ENCODE peak calls at places on chromosomes 16 and 17, in nine cellular contexts. One of them, this sample, is unnamed.

GRCh38 chr17:64418506-64419339 is 28.1 kb upstream of the PECAM1 start:
- DNase-seq in PC-9: no peak
- DNase-seq in fibroblast of villous mesenchyme: peak
- DNase-seq in vagina: no peak
- DNase-seq in AG09309: peak
- DNase-seq in left lung: no peak
- DNase-seq in choroid plexus epithelial cell: peak
- DNase-seq in kidney epithelial cell: no peak
- DNase-seq in body of pancreas: no peak
- DNase-seq in this sample: peak

GRCh38 chr17:57256708-57257112 is 387 bp downstream of the MSI2 start:
- DNase-seq in PC-9: no peak
- DNase-seq in fibroblast of villous mesenchyme: peak
- DNase-seq in vagina: no peak
- DNase-seq in AG09309: no peak
- DNase-seq in left lung: no peak
- DNase-seq in choroid plexus epithelial cell: peak
- DNase-seq in kidney epithelial cell: no peak
- DNase-seq in body of pancreas: peak
- DNase-seq in this sample: peak

GRCh38 chr16:30896203-30896889 is at the start of gene CTF1:
- DNase-seq in PC-9: peak
- DNase-seq in fibroblast of villous mesenchyme: peak
- DNase-seq in vagina: no peak
- DNase-seq in AG09309: peak
- DNase-seq in left lung: peak
- DNase-seq in choroid plexus epithelial cell: peak
- DNase-seq in kidney epithelial cell: no peak
- DNase-seq in body of pancreas: peak
- DNase-seq in this sample: peak

GRCh38 chr16:14448874-14449273 is 181.2 kb downstream of the PARN start:
- DNase-seq in PC-9: no peak
- DNase-seq in fibroblast of villous mesenchyme: no peak
- DNase-seq in vagina: no peak
- DNase-seq in AG09309: no peak
- DNase-seq in left lung: no peak
- DNase-seq in choroid plexus epithelial cell: no peak
- DNase-seq in kidney epithelial cell: no peak
- DNase-seq in body of pancreas: no peak
- DNase-seq in this sample: no peak

GRCh38 chr16:48435319-48435682 is 50.1 kb upstream of the SIAH1 start:
- DNase-seq in PC-9: no peak
- DNase-seq in fibroblast of villous mesenchyme: no peak
- DNase-seq in vagina: no peak
- DNase-seq in AG09309: no peak
- DNase-seq in left lung: no peak
- DNase-seq in choroid plexus epithelial cell: no peak
- DNase-seq in kidney epithelial cell: no peak
- DNase-seq in body of pancreas: no peak
- DNase-seq in this sample: no peak

GRCh38 chr16:50861926-50862325 is 120.0 kb downstream of the CYLD start:
- DNase-seq in PC-9: peak
- DNase-seq in fibroblast of villous mesenchyme: peak
- DNase-seq in vagina: no peak
- DNase-seq in AG09309: no peak
- DNase-seq in left lung: no peak
- DNase-seq in choroid plexus epithelial cell: peak
- DNase-seq in kidney epithelial cell: peak
- DNase-seq in body of pancreas: no peak
- DNase-seq in this sample: peak

GRCh38 chr17:51707216-51707615 is 446.9 kb downstream of the UTP18 start:
- DNase-seq in PC-9: peak
- DNase-seq in fibroblast of villous mesenchyme: no peak
- DNase-seq in vagina: no peak
- DNase-seq in AG09309: no peak
- DNase-seq in left lung: no peak
- DNase-seq in choroid plexus epithelial cell: no peak
- DNase-seq in kidney epithelial cell: no peak
- DNase-seq in body of pancreas: no peak
- DNase-seq in this sample: peak

GRCh38 chr16:89289428-89290395 is 72.2 kb downstream of the ZNF778 start:
- DNase-seq in PC-9: peak
- DNase-seq in fibroblast of villous mesenchyme: peak
- DNase-seq in vagina: no peak
- DNase-seq in AG09309: no peak
- DNase-seq in left lung: peak
- DNase-seq in choroid plexus epithelial cell: peak
- DNase-seq in kidney epithelial cell: peak
- DNase-seq in body of pancreas: peak
- DNase-seq in this sample: peak

GRCh38 chr17:64683791-64684190 is 21.7 kb upstream of the SMURF2 start:
- DNase-seq in PC-9: no peak
- DNase-seq in fibroblast of villous mesenchyme: no peak
- DNase-seq in vagina: no peak
- DNase-seq in AG09309: no peak
- DNase-seq in left lung: no peak
- DNase-seq in choroid plexus epithelial cell: peak
- DNase-seq in kidney epithelial cell: no peak
- DNase-seq in body of pancreas: no peak
- DNase-seq in this sample: no peak

GRCh38 chr17:81412490-81413093 is 17.3 kb downstream of the BAHCC1 start:
- DNase-seq in PC-9: no peak
- DNase-seq in fibroblast of villous mesenchyme: peak
- DNase-seq in vagina: no peak
- DNase-seq in AG09309: no peak
- DNase-seq in left lung: no peak
- DNase-seq in choroid plexus epithelial cell: peak
- DNase-seq in kidney epithelial cell: peak
- DNase-seq in body of pancreas: peak
- DNase-seq in this sample: peak

GRCh38 chr17:28907052-28907438 is 4.2 kb upstream of the DHRS13 start:
- DNase-seq in PC-9: no peak
- DNase-seq in fibroblast of villous mesenchyme: no peak
- DNase-seq in vagina: no peak
- DNase-seq in AG09309: no peak
- DNase-seq in left lung: no peak
- DNase-seq in choroid plexus epithelial cell: no peak
- DNase-seq in kidney epithelial cell: no peak
- DNase-seq in body of pancreas: no peak
- DNase-seq in this sample: peak

GRCh38 chr17:11816409-11816808 is 180.9 kb downstream of the ZNF18 start:
- DNase-seq in PC-9: no peak
- DNase-seq in fibroblast of villous mesenchyme: no peak
- DNase-seq in vagina: no peak
- DNase-seq in AG09309: no peak
- DNase-seq in left lung: no peak
- DNase-seq in choroid plexus epithelial cell: no peak
- DNase-seq in kidney epithelial cell: no peak
- DNase-seq in body of pancreas: no peak
- DNase-seq in this sample: no peak

GRCh38 chr16:19071811-19072777 is 4.7 kb downstream of the COQ7 start:
- DNase-seq in PC-9: peak
- DNase-seq in fibroblast of villous mesenchyme: peak
- DNase-seq in vagina: no peak
- DNase-seq in AG09309: peak
- DNase-seq in left lung: no peak
- DNase-seq in choroid plexus epithelial cell: peak
- DNase-seq in kidney epithelial cell: no peak
- DNase-seq in body of pancreas: peak
- DNase-seq in this sample: peak

GRCh38 chr17:7881655-7882054 is 6.9 kb upstream of the CHD3 start:
- DNase-seq in PC-9: no peak
- DNase-seq in fibroblast of villous mesenchyme: no peak
- DNase-seq in vagina: peak
- DNase-seq in AG09309: no peak
- DNase-seq in left lung: no peak
- DNase-seq in choroid plexus epithelial cell: peak
- DNase-seq in kidney epithelial cell: no peak
- DNase-seq in body of pancreas: peak
- DNase-seq in this sample: no peak
- H3K4me3 ChIP-seq in PC-9: no peak
- H3K4me3 ChIP-seq in fibroblast of villous mesenchyme: no peak
- H3K4me3 ChIP-seq in vagina: no peak
- H3K4me3 ChIP-seq in AG09309: no peak
- H3K4me3 ChIP-seq in left lung: no peak
- H3K4me3 ChIP-seq in choroid plexus epithelial cell: no peak
- H3K4me3 ChIP-seq in kidney epithelial cell: no peak
- H3K4me3 ChIP-seq in body of pancreas: no peak
- H3K4me3 ChIP-seq in this sample: no peak

GRCh38 chr17:72430611-72431432 is 310.0 kb downstream of the SOX9 start:
- DNase-seq in PC-9: no peak
- DNase-seq in fibroblast of villous mesenchyme: no peak
- DNase-seq in vagina: no peak
- DNase-seq in AG09309: no peak
- DNase-seq in left lung: no peak
- DNase-seq in choroid plexus epithelial cell: no peak
- DNase-seq in kidney epithelial cell: no peak
- DNase-seq in body of pancreas: no peak
- DNase-seq in this sample: no peak

GRCh38 chr17:72426948-72427760 is 306.3 kb downstream of the SOX9 start:
- DNase-seq in PC-9: no peak
- DNase-seq in fibroblast of villous mesenchyme: no peak
- DNase-seq in vagina: no peak
- DNase-seq in AG09309: no peak
- DNase-seq in left lung: no peak
- DNase-seq in choroid plexus epithelial cell: no peak
- DNase-seq in kidney epithelial cell: no peak
- DNase-seq in body of pancreas: peak
- DNase-seq in this sample: no peak

GRCh38 chr17:72427761-72428109 is 306.9 kb downstream of the SOX9 start:
- DNase-seq in PC-9: no peak
- DNase-seq in fibroblast of villous mesenchyme: no peak
- DNase-seq in vagina: no peak
- DNase-seq in AG09309: no peak
- DNase-seq in left lung: no peak
- DNase-seq in choroid plexus epithelial cell: no peak
- DNase-seq in kidney epithelial cell: no peak
- DNase-seq in body of pancreas: no peak
- DNase-seq in this sample: no peak

GRCh38 chr17:72426321-72426720 is 305.5 kb downstream of the SOX9 start:
- DNase-seq in PC-9: no peak
- DNase-seq in fibroblast of villous mesenchyme: no peak
- DNase-seq in vagina: no peak
- DNase-seq in AG09309: no peak
- DNase-seq in left lung: no peak
- DNase-seq in choroid plexus epithelial cell: no peak
- DNase-seq in kidney epithelial cell: no peak
- DNase-seq in body of pancreas: no peak
- DNase-seq in this sample: no peak

GRCh38 chr17:72429066-72429638 is 308.3 kb downstream of the SOX9 start:
- DNase-seq in PC-9: no peak
- DNase-seq in fibroblast of villous mesenchyme: no peak
- DNase-seq in vagina: no peak
- DNase-seq in AG09309: no peak
- DNase-seq in left lung: no peak
- DNase-seq in choroid plexus epithelial cell: no peak
- DNase-seq in kidney epithelial cell: no peak
- DNase-seq in body of pancreas: no peak
- DNase-seq in this sample: no peak
- TF ChIP-seq CTCF in PC-9: no peak
- TF ChIP-seq CTCF in fibroblast of villous mesenchyme: no peak
- TF ChIP-seq CTCF in vagina: no peak
- TF ChIP-seq CTCF in AG09309: peak
- TF ChIP-seq CTCF in left lung: no peak
- TF ChIP-seq CTCF in choroid plexus epithelial cell: no peak
- TF ChIP-seq CTCF in kidney epithelial cell: no peak
- TF ChIP-seq CTCF in body of pancreas: no peak
- TF ChIP-seq CTCF in this sample: no peak

GRCh38 chr16:56633535-56633934 is 1.1 kb downstream of the MT1M start:
- DNase-seq in PC-9: no peak
- DNase-seq in fibroblast of villous mesenchyme: no peak
- DNase-seq in vagina: no peak
- DNase-seq in AG09309: no peak
- DNase-seq in left lung: no peak
- DNase-seq in choroid plexus epithelial cell: no peak
- DNase-seq in kidney epithelial cell: no peak
- DNase-seq in body of pancreas: no peak
- DNase-seq in this sample: no peak

GRCh38 chr16:56631832-56632159 is 663 bp upstream of the MT1M start:
- DNase-seq in PC-9: no peak
- DNase-seq in fibroblast of villous mesenchyme: no peak
- DNase-seq in vagina: no peak
- DNase-seq in AG09309: no peak
- DNase-seq in left lung: no peak
- DNase-seq in choroid plexus epithelial cell: no peak
- DNase-seq in kidney epithelial cell: no peak
- DNase-seq in body of pancreas: no peak
- DNase-seq in this sample: no peak

GRCh38 chr16:56631197-56631596 is 1.3 kb upstream of the MT1M start:
- DNase-seq in PC-9: no peak
- DNase-seq in fibroblast of villous mesenchyme: no peak
- DNase-seq in vagina: no peak
- DNase-seq in AG09309: no peak
- DNase-seq in left lung: no peak
- DNase-seq in choroid plexus epithelial cell: no peak
- DNase-seq in kidney epithelial cell: no peak
- DNase-seq in body of pancreas: no peak
- DNase-seq in this sample: no peak

GRCh38 chr16:56632848-56633365 is 448 bp downstream of the MT1M start:
- DNase-seq in PC-9: no peak
- DNase-seq in fibroblast of villous mesenchyme: no peak
- DNase-seq in vagina: no peak
- DNase-seq in AG09309: no peak
- DNase-seq in left lung: no peak
- DNase-seq in choroid plexus epithelial cell: no peak
- DNase-seq in kidney epithelial cell: no peak
- DNase-seq in body of pancreas: no peak
- DNase-seq in this sample: no peak

GRCh38 chr16:56632160-56632847 is at the start of gene MT1M:
- DNase-seq in PC-9: no peak
- DNase-seq in fibroblast of villous mesenchyme: no peak
- DNase-seq in vagina: no peak
- DNase-seq in AG09309: no peak
- DNase-seq in left lung: peak
- DNase-seq in choroid plexus epithelial cell: no peak
- DNase-seq in kidney epithelial cell: no peak
- DNase-seq in body of pancreas: peak
- DNase-seq in this sample: no peak
- H3K4me3 ChIP-seq in PC-9: no peak
- H3K4me3 ChIP-seq in fibroblast of villous mesenchyme: peak
- H3K4me3 ChIP-seq in vagina: peak
- H3K4me3 ChIP-seq in AG09309: peak
- H3K4me3 ChIP-seq in left lung: peak
- H3K4me3 ChIP-seq in choroid plexus epithelial cell: peak
- H3K4me3 ChIP-seq in kidney epithelial cell: peak
- H3K4me3 ChIP-seq in body of pancreas: peak
- H3K4me3 ChIP-seq in this sample: peak

DNA sequence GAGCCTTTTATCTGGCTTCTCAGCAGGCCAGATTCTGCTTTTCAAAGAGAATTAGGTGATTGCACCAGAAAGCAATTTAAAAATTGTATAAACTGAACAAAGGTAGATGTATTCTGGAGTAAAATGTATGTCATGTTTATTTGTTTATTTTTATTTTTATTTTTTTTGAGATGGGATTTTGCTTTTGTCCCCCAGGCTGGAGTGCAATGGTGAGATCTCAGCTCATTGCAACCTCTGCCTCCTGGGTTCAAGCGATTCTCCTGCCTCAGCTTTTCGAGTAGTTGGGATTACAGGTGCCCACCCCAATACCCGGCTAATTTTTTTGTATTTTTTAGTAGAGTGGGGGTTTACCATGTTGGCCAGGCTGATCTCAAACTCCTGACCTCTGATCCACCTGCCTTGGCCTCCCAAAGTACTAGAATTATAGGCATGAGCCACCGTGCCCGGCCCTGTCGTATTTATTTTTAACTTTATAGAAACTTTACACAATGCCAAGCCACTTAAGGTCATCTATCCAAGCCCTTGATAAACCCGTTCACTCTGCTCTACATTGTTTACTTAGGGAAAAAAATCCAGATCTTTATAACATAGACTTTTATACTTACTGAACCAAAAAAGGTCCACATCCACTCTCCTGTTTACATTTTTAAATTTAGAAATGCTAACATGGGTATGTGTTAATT is 22.7 kb upstream of the GOT2 start:
- DNase-seq in PC-9: no peak
- DNase-seq in fibroblast of villous mesenchyme: no peak
- DNase-seq in vagina: no peak
- DNase-seq in AG09309: no peak
- DNase-seq in left lung: no peak
- DNase-seq in choroid plexus epithelial cell: no peak
- DNase-seq in kidney epithelial cell: no peak
- DNase-seq in body of pancreas: no peak
- DNase-seq in this sample: no peak
- TF ChIP-seq CTCF in PC-9: no peak
- TF ChIP-seq CTCF in fibroblast of villous mesenchyme: no peak
- TF ChIP-seq CTCF in vagina: no peak
- TF ChIP-seq CTCF in AG09309: no peak
- TF ChIP-seq CTCF in left lung: no peak
- TF ChIP-seq CTCF in choroid plexus epithelial cell: no peak
- TF ChIP-seq CTCF in kidney epithelial cell: no peak
- TF ChIP-seq CTCF in body of pancreas: no peak
- TF ChIP-seq CTCF in this sample: no peak